ENCODE peak calls at places on chromosomes 13 and 19, in five cellular contexts. L is tibial artery, R is HCEC 1CT, J is AG08396, Y is substantia nigra. A is an unnamed sample.

GRCh38 chr13:92833071-92833470 is 393.5 kb upstream of the GPC6 start:
- DNase-seq in J (no peak), Y (no peak), L (no peak), R (peak; percentile 71), A (no peak)

GRCh38 chr13:88617176-88617575 is 946.0 kb downstream of the SLITRK5 start:
- DNase-seq in R (no peak), L (no peak), J (no peak), Y (no peak), A (no peak)

GRCh38 chr13:48532146-48532472 is 771 bp downstream of the RCBTB2 start:
- DNase-seq in Y (no peak), R (peak; percentile 41), L (no peak), J (no peak), A (no peak)

GRCh38 chr13:77406644-77407440 is 79.9 kb upstream of the MYCBP2 start:
- DNase-seq in R (no peak), Y (no peak), L (no peak), J (no peak), A (no peak)

GRCh38 chr19:1459479-1459878 is 9.6 kb downstream of the APC2 start:
- DNase-seq in R (no peak), Y (no peak), L (no peak), J (no peak), A (no peak)

GRCh38 chr19:2014731-2015610 is 543 bp downstream of the BTBD2 start:
- DNase-seq in L (no peak), Y (no peak), R (no peak), J (peak; percentile 78), A (no peak)

GRCh38 chr19:2969104-2969504 is 8.3 kb upstream of the TLE6 start:
- DNase-seq in Y (no peak), J (no peak), R (no peak), L (no peak), A (no peak)

GRCh38 chr13:48000559-48001126 is 430 bp downstream of the SUCLA2 start:
- DNase-seq in Y (no peak), L (peak; percentile 24), J (peak; percentile 39), R (no peak), A (peak; percentile 31)

GRCh38 chr13:41053384-41053826 is 7.9 kb upstream of the WBP4 start:
- DNase-seq in R (peak; percentile 73), J (no peak), Y (no peak), L (peak; percentile 66), A (no peak)

GRCh38 chr13:22027561-22027960 is 356.7 kb downstream of the FGF9 start:
- DNase-seq in J (no peak), L (no peak), R (no peak), Y (no peak), A (no peak)